ENCODE peak calls at places on chromosome 19, in four cellular contexts. One of them, this sample, is unnamed.
A peak's percentile ranks its signal among the peaks of the same experiment; 100 is the strongest.

GRCh38 chr19:1796395-1797142 is 15.5 kb downstream of the ATP8B3 start:
- DNase-seq in H1: no peak
- DNase-seq in H9: no peak
- DNase-seq in IMR-90: no peak
- DNase-seq in this sample: no peak

GRCh38 chr19:6935618-6936017 is 48.2 kb downstream of the ADGRE1 start:
- DNase-seq in H1: no peak
- DNase-seq in IMR-90: no peak
- DNase-seq in H9: no peak
- DNase-seq in this sample: no peak

GRCh38 chr19:51688665-51689571 is 4.2 kb upstream of the SPACA6 start:
- DNase-seq in H9: peak; percentile 87
- DNase-seq in H1: no peak
- DNase-seq in IMR-90: peak; percentile 95
- DNase-seq in this sample: peak; percentile 97

GRCh38 chr19:35088514-35088913 is 27.1 kb upstream of the FXYD3 start:
- DNase-seq in IMR-90: peak; percentile 87
- DNase-seq in H9: no peak
- DNase-seq in H1: no peak
- DNase-seq in this sample: peak; percentile 77

GRCh38 chr19:35899547-35900214 is 659 bp downstream of the NFKBID start:
- DNase-seq in IMR-90: peak; percentile 81
- DNase-seq in H1: no peak
- DNase-seq in H9: peak; percentile 65
- DNase-seq in this sample: peak; percentile 79

GRCh38 chr19:6809262-6809661 is 36.8 kb downstream of the VAV1 start:
- DNase-seq in H1: no peak
- DNase-seq in IMR-90: no peak
- DNase-seq in H9: no peak
- DNase-seq in this sample: no peak

GRCh38 chr19:55112781-55113569 is 4.5 kb downstream of the PPP1R12C start:
- DNase-seq in H1: no peak
- DNase-seq in H9: peak; percentile 66
- DNase-seq in IMR-90: no peak
- DNase-seq in this sample: peak; percentile 52

GRCh38 chr19:571127-571974 is 1.0 kb upstream of the BSG start:
- DNase-seq in H9: peak; percentile 72
- DNase-seq in H1: no peak
- DNase-seq in IMR-90: peak; percentile 35
- DNase-seq in this sample: peak; percentile 74

GRCh38 chr19:34459614-34460013 is 21.9 kb upstream of the WTIP start:
- DNase-seq in H9: no peak
- DNase-seq in H1: no peak
- DNase-seq in IMR-90: no peak
- DNase-seq in this sample: no peak

GRCh38 chr19:23698711-23699520 is 11.9 kb upstream of the ZNF675 start:
- DNase-seq in H1: no peak
- DNase-seq in H9: peak; percentile 38
- DNase-seq in IMR-90: no peak
- DNase-seq in this sample: peak; percentile 31

GRCh38 chr19:50759886-50760285 is 10.4 kb upstream of the GPR32 start:
- DNase-seq in IMR-90: peak; percentile 32
- DNase-seq in H1: no peak
- DNase-seq in H9: no peak
- DNase-seq in this sample: peak; percentile 54

GRCh38 chr19:2194513-2195078 is 30.9 kb downstream of the DOT1L start:
- DNase-seq in H9: no peak
- DNase-seq in H1: no peak
- DNase-seq in IMR-90: no peak
- DNase-seq in this sample: no peak

GRCh38 chr19:30297969-30298368 is 74.2 kb upstream of the ZNF536 start:
- DNase-seq in IMR-90: no peak
- DNase-seq in H1: no peak
- DNase-seq in H9: peak; percentile 9
- DNase-seq in this sample: no peak

GRCh38 chr19:50932018-50932689 is 20.7 kb downstream of the KLK5 start:
- DNase-seq in IMR-90: no peak
- DNase-seq in H9: no peak
- DNase-seq in H1: no peak
- DNase-seq in this sample: no peak

GRCh38 chr19:44648536-44649370 is 5.0 kb downstream of the PVR start:
- DNase-seq in H1: no peak
- DNase-seq in H9: no peak
- DNase-seq in IMR-90: peak; percentile 68
- DNase-seq in this sample: no peak

GRCh38 chr19:41098762-41099161 is 10.5 kb downstream of the CYP2A13 start:
- DNase-seq in IMR-90: no peak
- DNase-seq in H1: no peak
- DNase-seq in H9: no peak
- DNase-seq in this sample: no peak

GRCh38 chr19:51594774-51595109 is 23.7 kb downstream of the ZNF175 start:
- DNase-seq in IMR-90: peak; percentile 2
- DNase-seq in H9: no peak
- DNase-seq in H1: no peak
- DNase-seq in this sample: no peak

GRCh38 chr19:36972594-36972993 is 56.5 kb downstream of the ZNF568 start:
- DNase-seq in IMR-90: no peak
- DNase-seq in H1: no peak
- DNase-seq in H9: no peak
- DNase-seq in this sample: peak; percentile 1
- H4K8ac ChIP-seq in IMR-90: peak overlapping the region; percentile 87
- H4K8ac ChIP-seq in H1: no peak overlapping the region
- H4K8ac ChIP-seq in H9: no peak overlapping the region
- H4K8ac ChIP-seq in this sample: no peak overlapping the region

GRCh38 chr19:15248648-15249559 is 16.7 kb upstream of the EPHX3 start:
- DNase-seq in H9: no peak
- DNase-seq in H1: no peak
- DNase-seq in IMR-90: peak; percentile 91
- DNase-seq in this sample: no peak

GRCh38 chr19:15246198-15246481 is 13.9 kb upstream of the EPHX3 start:
- DNase-seq in H9: no peak
- DNase-seq in H1: no peak
- DNase-seq in IMR-90: no peak
- DNase-seq in this sample: no peak

GRCh38 chr19:15247107-15248014 is 15.1 kb upstream of the EPHX3 start:
- DNase-seq in H1: no peak
- DNase-seq in H9: no peak
- DNase-seq in IMR-90: no peak
- DNase-seq in this sample: no peak

GRCh38 chr19:15249560-15249874 is 17.3 kb upstream of the EPHX3 start:
- DNase-seq in IMR-90: no peak
- DNase-seq in H1: no peak
- DNase-seq in H9: no peak
- DNase-seq in this sample: no peak

DNA sequence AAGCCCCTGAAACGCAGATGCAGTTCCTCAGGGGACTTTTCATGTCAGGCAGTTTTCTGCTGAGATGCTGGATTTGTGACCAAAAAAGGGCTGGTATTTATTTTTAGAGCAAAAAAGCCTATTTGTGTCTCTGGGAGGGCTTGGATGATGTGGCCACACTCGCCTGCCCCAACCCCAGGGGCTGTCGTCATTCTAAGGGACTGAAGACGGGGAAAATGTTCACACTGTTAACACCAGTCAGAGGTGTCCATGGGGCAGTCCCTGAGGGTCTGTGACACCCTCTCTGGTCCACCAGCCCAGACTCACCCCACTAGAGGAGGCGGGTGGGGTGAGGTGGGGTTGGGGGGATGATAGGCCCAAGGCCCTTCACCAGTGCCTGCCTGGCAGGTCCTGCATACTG is 15.9 kb upstream of the EPHX3 start:
- DNase-seq in H9: no peak
- DNase-seq in IMR-90: peak; percentile 36
- DNase-seq in H1: no peak
- DNase-seq in this sample: no peak
- H2BK15ac ChIP-seq in H9: no peak overlapping the region
- H2BK15ac ChIP-seq in IMR-90: peak overlapping the region; percentile 90
- H2BK15ac ChIP-seq in H1: no peak overlapping the region
- H2BK15ac ChIP-seq in this sample: no peak overlapping the region

GRCh38 chr19:17500447-17501198 is 10.8 kb upstream of the PGLS start:
- DNase-seq in IMR-90: no peak
- DNase-seq in H9: no peak
- DNase-seq in H1: no peak
- DNase-seq in this sample: no peak
- H4K5ac ChIP-seq in IMR-90: no peak overlapping the region
- H4K5ac ChIP-seq in H9: no peak overlapping the region
- H4K5ac ChIP-seq in H1: no peak overlapping the region
- H4K5ac ChIP-seq in this sample: no peak overlapping the region

GRCh38 chr19:53639471-53639870 is 7.7 kb downstream of the DPRX start:
- DNase-seq in H9: no peak
- DNase-seq in IMR-90: no peak
- DNase-seq in H1: no peak
- DNase-seq in this sample: no peak

GRCh38 chr19:53631949-53632407 is at the start of gene DPRX:
- DNase-seq in H1: no peak
- DNase-seq in IMR-90: no peak
- DNase-seq in H9: no peak
- DNase-seq in this sample: no peak

DNA sequence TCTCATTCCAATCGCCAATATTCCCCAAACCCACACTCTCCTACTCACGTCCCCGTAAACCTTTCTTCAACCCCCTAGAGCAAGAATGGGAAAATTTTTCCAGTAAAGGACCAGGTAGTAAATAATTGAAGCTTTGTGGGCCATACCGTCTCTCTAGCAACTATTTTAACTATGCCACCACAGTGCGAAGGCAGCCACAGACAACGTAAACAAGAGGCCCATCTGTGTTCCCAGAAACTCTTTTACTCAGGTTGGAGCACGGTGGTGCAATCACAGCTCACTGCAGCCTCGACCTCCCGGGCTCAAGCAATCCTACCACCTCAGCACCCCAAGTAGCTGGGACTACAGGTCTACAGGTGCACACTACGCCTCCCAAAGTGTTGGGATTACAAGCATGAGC is 3.0 kb downstream of the DPRX start:
- DNase-seq in H9: no peak
- DNase-seq in H1: no peak
- DNase-seq in IMR-90: no peak
- DNase-seq in this sample: no peak
- H4K8ac ChIP-seq in H9: no peak overlapping the region
- H4K8ac ChIP-seq in H1: no peak overlapping the region
- H4K8ac ChIP-seq in IMR-90: no peak overlapping the region
- H4K8ac ChIP-seq in this sample: no peak overlapping the region

GRCh38 chr19:38676878-38677646 is 29.6 kb downstream of the ACTN4 start:
- DNase-seq in IMR-90: no peak
- DNase-seq in H1: no peak
- DNase-seq in H9: no peak
- DNase-seq in this sample: no peak
- H2BK15ac ChIP-seq in IMR-90: peak overlapping the region; percentile 18
- H2BK15ac ChIP-seq in H1: no peak overlapping the region
- H2BK15ac ChIP-seq in H9: no peak overlapping the region
- H2BK15ac ChIP-seq in this sample: no peak overlapping the region

DNA sequence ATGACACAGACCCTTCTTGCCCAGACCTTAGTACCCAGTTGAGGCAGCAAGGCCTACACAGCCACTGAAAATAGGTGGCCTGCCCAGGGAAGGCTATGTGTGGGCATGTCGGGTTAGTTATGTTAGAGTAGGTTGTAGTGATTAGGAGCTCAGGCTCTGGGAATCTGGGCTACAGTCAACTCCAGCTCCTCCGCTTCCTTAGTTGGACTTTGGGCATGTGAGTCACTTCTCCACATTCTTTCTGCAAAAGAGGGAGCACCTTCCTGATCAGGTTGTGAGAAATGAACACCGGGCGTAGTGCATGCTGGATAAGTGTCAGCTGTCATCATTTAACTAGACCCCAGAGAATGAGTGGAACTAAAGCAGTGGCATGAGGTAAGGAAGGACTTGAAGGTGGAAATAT is 64.8 kb downstream of the ARHGAP35 start:
- DNase-seq in IMR-90: no peak
- DNase-seq in H1: no peak
- DNase-seq in H9: no peak
- DNase-seq in this sample: no peak
- H4K5ac ChIP-seq in IMR-90: no peak overlapping the region
- H4K5ac ChIP-seq in H1: no peak overlapping the region
- H4K5ac ChIP-seq in H9: no peak overlapping the region
- H4K5ac ChIP-seq in this sample: no peak overlapping the region